ENCODE peak calls at places on chromosomes 5 and 9, in seven cellular contexts. H is ELF-1, A is A172, G is T-helper 2 cell, B is T-helper 17 cell, S is T-helper 1 cell, N is MCF 10A. D is an unnamed sample.

GRCh38 chr5:148697821-148698196 is 43.5 kb upstream of the HTR4 start:
- DNase-seq in H (no peak), A (no peak), G (no peak), B (no peak), S (no peak), N (no peak), D (no peak)

GRCh38 chr5:73901455-73901854 is 275.5 kb downstream of the ARHGEF28 start:
- DNase-seq in H (peak), A (peak), G (peak), B (no peak), S (no peak), N (peak), D (no peak)

GRCh38 chr5:148820778-148821395 is 5.5 kb upstream of the ADRB2 start:
- DNase-seq in H (no peak), A (peak), G (peak), B (no peak), S (no peak), N (peak), D (peak)

GRCh38 chr9:91416086-91416712 is 7.4 kb downstream of the NFIL3 start:
- DNase-seq in H (no peak), A (no peak), G (peak), B (no peak), S (no peak), N (peak), D (peak)

GRCh38 chr5:93782978-93783377 is 41.6 kb upstream of the POU5F2 start:
- DNase-seq in H (no peak), A (no peak), G (no peak), B (no peak), S (no peak), N (no peak), D (no peak)

GRCh38 chr5:54693936-54694510 is 176.5 kb downstream of the SNX18 start:
- DNase-seq in H (no peak), A (no peak), G (no peak), B (no peak), S (no peak), N (no peak), D (no peak)

GRCh38 chr9:94632736-94633135 is 6.6 kb downstream of the FBP1 start:
- DNase-seq in H (peak), A (no peak), G (no peak), B (no peak), S (no peak), N (no peak), D (no peak)

GRCh38 chr5:8912106-8912505 is 633.8 kb downstream of the SEMA5A start:
- DNase-seq in H (no peak), A (peak), G (no peak), B (no peak), S (no peak), N (no peak), D (peak)

GRCh38 chr5:136750507-136750906 is 385.2 kb upstream of the TRPC7 start:
- DNase-seq in H (no peak), A (peak), G (no peak), B (no peak), S (no peak), N (no peak), D (no peak)

GRCh38 chr9:92385001-92385400 is 19.4 kb downstream of the OGN start:
- DNase-seq in H (no peak), A (no peak), G (no peak), B (no peak), S (no peak), N (peak), D (no peak)

GRCh38 chr5:181283347-181283746 is 22.4 kb upstream of the TRIM52 start:
- DNase-seq in H (no peak), A (no peak), G (no peak), B (no peak), S (no peak), N (peak), D (peak)

GRCh38 chr5:113059232-113059805 is 82.7 kb downstream of the DCP2 start:
- DNase-seq in H (peak), A (peak), G (no peak), B (no peak), S (no peak), N (no peak), D (peak)

GRCh38 chr5:148388692-148389091 is 4.9 kb downstream of the FBXO38 start:
- DNase-seq in H (no peak), A (no peak), G (peak), B (no peak), S (no peak), N (no peak), D (no peak)

GRCh38 chr5:84564311-84564710 is 179.6 kb upstream of the EDIL3 start:
- DNase-seq in H (no peak), A (no peak), G (no peak), B (no peak), S (no peak), N (no peak), D (no peak)

GRCh38 chr5:112776301-112776856 is 38.7 kb downstream of the APC start:
- DNase-seq in H (no peak), A (peak), G (no peak), B (no peak), S (no peak), N (peak), D (peak)

GRCh38 chr9:120377268-120378150 is 202.5 kb downstream of the CDK5RAP2 start:
- DNase-seq in H (no peak), A (no peak), G (no peak), B (no peak), S (no peak), N (no peak), D (no peak)

GRCh38 chr9:135907006-135907434 is 326 bp downstream of the CAMSAP1 start:
- DNase-seq in H (no peak), A (no peak), G (no peak), B (no peak), S (no peak), N (no peak), D (no peak)

GRCh38 chr5:98570010-98570409 is 203.5 kb upstream of the RGMB start:
- DNase-seq in H (no peak), A (peak), G (no peak), B (no peak), S (no peak), N (peak), D (no peak)

GRCh38 chr5:38013107-38013506 is 173.3 kb upstream of the GDNF start:
- DNase-seq in H (no peak), A (no peak), G (no peak), B (no peak), S (no peak), N (no peak), D (no peak)

GRCh38 chr9:34259315-34259714 is 69.8 kb downstream of the KIF24 start:
- DNase-seq in H (no peak), A (no peak), G (no peak), B (no peak), S (no peak), N (no peak), D (no peak)

GRCh38 chr5:61659221-61659696 is 327.2 kb downstream of the ZSWIM6 start:
- DNase-seq in H (peak), A (no peak), G (no peak), B (no peak), S (no peak), N (no peak), D (no peak)

GRCh38 chr9:111561165-111561719 is 36.3 kb downstream of the ZNF483 start:
- DNase-seq in H (no peak), A (no peak), G (no peak), B (no peak), S (no peak), N (no peak), D (no peak)

GRCh38 chr5:27328480-27328879 is 290.1 kb upstream of the CDH9 start:
- DNase-seq in H (no peak), A (peak), G (no peak), B (no peak), S (no peak), N (peak), D (peak)

GRCh38 chr5:141565826-141566575 is 52.8 kb downstream of the DIAPH1 start:
- DNase-seq in H (no peak), A (no peak), G (no peak), B (no peak), S (no peak), N (no peak), D (peak)

GRCh38 chr5:38921174-38921573 is 75.4 kb downstream of the OSMR start:
- DNase-seq in H (peak), A (no peak), G (no peak), B (no peak), S (no peak), N (no peak), D (no peak)

GRCh38 chr5:121640298-121640697 is 211.4 kb upstream of the FTMT start:
- DNase-seq in H (no peak), A (no peak), G (no peak), B (no peak), S (no peak), N (no peak), D (no peak)

GRCh38 chr5:142109356-142110045 is 922 bp downstream of the NDFIP1 start:
- DNase-seq in H (peak), A (peak), G (peak), B (no peak), S (no peak), N (peak), D (no peak)

GRCh38 chr5:126811515-126812198 is 34.7 kb downstream of the LMNB1 start:
- DNase-seq in H (peak), A (peak), G (peak), B (no peak), S (no peak), N (no peak), D (peak)

GRCh38 chr5:7422262-7422661 is 26.3 kb downstream of the ADCY2 start:
- DNase-seq in H (peak), A (no peak), G (no peak), B (no peak), S (no peak), N (no peak), D (no peak)

GRCh38 chr5:44641820-44642219 is 166.9 kb upstream of the MRPS30 start:
- DNase-seq in H (no peak), A (no peak), G (no peak), B (no peak), S (no peak), N (no peak), D (no peak)

GRCh38 chr5:154654484-154655375 is 100.4 kb upstream of the LARP1 start:
- DNase-seq in H (no peak), A (no peak), G (no peak), B (no peak), S (no peak), N (no peak), D (no peak)

GRCh38 chr9:99732715-99733114 is 89.0 kb upstream of the NR4A3 start:
- DNase-seq in H (no peak), A (no peak), G (no peak), B (no peak), S (no peak), N (peak), D (no peak)

GRCh38 chr5:79189439-79190234 is 46.3 kb upstream of the JMY start:
- DNase-seq in H (no peak), A (no peak), G (no peak), B (no peak), S (no peak), N (no peak), D (no peak)

GRCh38 chr5:61082516-61083280 is 79.6 kb downstream of the SMIM15 start:
- DNase-seq in H (no peak), A (peak), G (peak), B (no peak), S (no peak), N (no peak), D (no peak)

GRCh38 chr5:56321236-56321881 is 88.2 kb upstream of the ANKRD55 start:
- DNase-seq in H (no peak), A (no peak), G (no peak), B (no peak), S (no peak), N (no peak), D (no peak)

GRCh38 chr5:635321-636055 is 23.3 kb downstream of the CEP72 start:
- DNase-seq in H (peak), A (no peak), G (no peak), B (no peak), S (no peak), N (no peak), D (no peak)

GRCh38 chr5:133888625-133888991 is 79.8 kb downstream of the C5orf15 start:
- DNase-seq in H (no peak), A (no peak), G (no peak), B (no peak), S (no peak), N (no peak), D (no peak)

D was measured in RCC 7860.